ENCODE peak calls at places on chromosome 1, in four cellular contexts. H, V, C and F are unnamed samples.

GRCh38 chr1:201655243-201655642 is 116.3 kb downstream of the NAV1 start:
- DNase-seq in H (no peak), C (no peak), V (no peak), F (no peak)

GRCh38 chr1:10575616-10576015 is 100.9 kb downstream of the PEX14 start:
- DNase-seq in V (peak; percentile 11), C (no peak), H (no peak), F (no peak)

GRCh38 chr1:240508950-240509349 is 103.0 kb downstream of the GREM2 start:
- DNase-seq in C (no peak), V (no peak), H (no peak), F (no peak)

GRCh38 chr1:1433804-1434130 is 1.7 kb upstream of the VWA1 start:
- DNase-seq in V (no peak), C (no peak), H (peak; percentile 72), F (no peak)

GRCh38 chr1:201137579-201138310 is 10.8 kb upstream of the ASCL5 start:
- DNase-seq in V (peak; percentile 84), C (no peak), H (peak; percentile 50), F (peak; percentile 75)

GRCh38 chr1:172599912-172600311 is 59.0 kb upstream of the FASLG start:
- DNase-seq in C (no peak), V (no peak), H (no peak), F (no peak)

GRCh38 chr1:28112388-28113311 is 24.2 kb upstream of the EYA3 start:
- DNase-seq in H (no peak), C (peak; percentile 73), V (peak; percentile 84), F (no peak)

GRCh38 chr1:245356891-245357585 is 202.3 kb downstream of the KIF26B start:
- DNase-seq in V (no peak), H (no peak), C (no peak), F (no peak)

GRCh38 chr1:13817906-13818305 is 117.9 kb downstream of the PRDM2 start:
- DNase-seq in V (no peak), C (no peak), H (no peak), F (no peak)

GRCh38 chr1:33244809-33245186 is 11.5 kb upstream of the ZNF362 start:
- DNase-seq in H (no peak), C (no peak), V (no peak), F (no peak)

GRCh38 chr1:86507935-86508582 is 38.8 kb upstream of the CLCA4 start:
- DNase-seq in V (peak; percentile 42), C (peak; percentile 30), H (peak; percentile 22), F (no peak)

GRCh38 chr1:232029297-232029696 is 402.7 kb downstream of the DISC1 start:
- DNase-seq in V (no peak), C (no peak), H (no peak), F (no peak)

GRCh38 chr1:54158071-54158470 is 5.3 kb upstream of the CDCP2 start:
- DNase-seq in H (no peak), C (no peak), V (no peak), F (no peak)

GRCh38 chr1:28045777-28046176 is 42.6 kb downstream of the EYA3 start:
- DNase-seq in C (no peak), H (no peak), V (no peak), F (no peak)

GRCh38 chr1:34711469-34711868 is 43.4 kb upstream of the GJB5 start:
- DNase-seq in H (no peak), C (no peak), V (no peak), F (no peak)

GRCh38 chr1:186102559-186103148 is 272.4 kb downstream of the TPR start:
- DNase-seq in V (peak; percentile 92), H (peak; percentile 16), C (no peak), F (peak; percentile 54)

GRCh38 chr1:53894644-53895043 is 657 bp downstream of the DIO1 start:
- DNase-seq in V (no peak), H (no peak), C (no peak), F (no peak)

GRCh38 chr1:3457910-3458621 is 3.6 kb downstream of the ARHGEF16 start:
- DNase-seq in V (no peak), C (no peak), H (no peak), F (no peak)

GRCh38 chr1:25617626-25618432 is 1.2 kb downstream of the MAN1C1 start:
- DNase-seq in V (no peak), C (no peak), H (peak; percentile 38), F (no peak)

GRCh38 chr1:46393510-46393909 is 607 bp upstream of the FAAH start:
- DNase-seq in V (no peak), C (no peak), H (no peak), F (no peak)

GRCh38 chr1:101165514-101165913 is 71.3 kb upstream of the S1PR1 start:
- DNase-seq in H (no peak), V (no peak), C (no peak), F (no peak)

GRCh38 chr1:20526267-20526666 is 18.3 kb upstream of the MUL1 start:
- DNase-seq in H (no peak), V (no peak), C (no peak), F (no peak)

GRCh38 chr1:226603030-226603960 is 54.7 kb downstream of the STUM start:
- DNase-seq in V (no peak), C (no peak), H (peak; percentile 75), F (no peak)

GRCh38 chr1:234730542-234731370 is 120.8 kb upstream of the IRF2BP2 start:
- DNase-seq in C (peak; percentile 71), V (no peak), H (no peak), F (no peak)

GRCh38 chr1:90220496-90220895 is 225.6 kb downstream of the ZNF326 start:
- DNase-seq in C (no peak), H (no peak), V (no peak), F (no peak)

GRCh38 chr1:9852410-9853301 is 28.9 kb upstream of the CLSTN1 start:
- DNase-seq in V (peak; percentile 54), C (no peak), H (no peak), F (peak; percentile 49)

GRCh38 chr1:232793944-232794343 is 11.3 kb upstream of the MAP10 start:
- DNase-seq in H (no peak), V (peak; percentile 65), C (peak; percentile 44), F (peak; percentile 62)

GRCh38 chr1:169623132-169623926 is 6.6 kb downstream of the SELP start:
- DNase-seq in C (no peak), H (no peak), V (no peak), F (no peak)

GRCh38 chr1:12153181-12153785 is 13.5 kb upstream of the TNFRSF1B start:
- DNase-seq in H (no peak), C (peak; percentile 82), V (peak; percentile 72), F (peak; percentile 56)

GRCh38 chr1:205849619-205850355 is at the start of gene PM20D1:
- DNase-seq in C (peak; percentile 81), H (peak; percentile 81), V (peak; percentile 54), F (peak; percentile 24)

GRCh38 chr1:174191255-174191906 is 32.1 kb downstream of the RABGAP1L start:
- DNase-seq in V (peak; percentile 58), H (no peak), C (peak; percentile 49), F (peak; percentile 11)

GRCh38 chr1:220879509-220880366 is 495 bp downstream of the HLX start:
- DNase-seq in V (no peak), H (peak; percentile 47), C (peak; percentile 24), F (no peak)

GRCh38 chr1:200409203-200409760 is 554 bp downstream of the ZNF281 start:
- DNase-seq in V (peak; percentile 24), C (peak; percentile 54), H (peak; percentile 32), F (no peak)

GRCh38 chr1:34924759-34925555 is 4.5 kb downstream of the DLGAP3 start:
- DNase-seq in H (peak; percentile 48), C (peak; percentile 46), V (peak; percentile 55), F (peak; percentile 4)

GRCh38 chr1:198258491-198258890 is 101.7 kb downstream of the NEK7 start:
- DNase-seq in H (no peak), C (peak; percentile 54), V (no peak), F (peak; percentile 51)

DNA sequence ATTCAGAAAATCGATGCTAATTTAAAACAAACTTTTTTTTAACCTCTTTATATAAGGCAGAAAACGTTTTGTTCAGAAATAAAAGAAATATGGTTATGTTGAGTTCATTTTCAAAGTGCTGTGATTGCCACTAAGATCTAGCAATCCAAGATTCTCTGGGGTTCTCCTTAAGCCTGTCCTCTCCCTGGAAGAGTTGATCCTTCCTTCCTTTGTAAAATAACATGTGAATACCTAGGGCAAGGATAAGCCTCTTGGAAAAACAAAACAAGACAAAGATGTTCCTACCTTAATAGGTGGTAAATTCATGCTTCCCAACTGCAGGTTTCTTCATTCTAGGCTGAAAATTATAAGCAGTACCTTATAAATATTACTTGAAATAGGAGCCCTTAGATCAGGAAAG is 18.0 kb upstream of the FOXD3 start:
- DNase-seq in H (no peak), V (no peak), C (no peak), F (no peak)
- H3K4me3 ChIP-seq in H (no peak overlapping the region), V (no peak overlapping the region), C (no peak overlapping the region), F (no peak overlapping the region)

DNA sequence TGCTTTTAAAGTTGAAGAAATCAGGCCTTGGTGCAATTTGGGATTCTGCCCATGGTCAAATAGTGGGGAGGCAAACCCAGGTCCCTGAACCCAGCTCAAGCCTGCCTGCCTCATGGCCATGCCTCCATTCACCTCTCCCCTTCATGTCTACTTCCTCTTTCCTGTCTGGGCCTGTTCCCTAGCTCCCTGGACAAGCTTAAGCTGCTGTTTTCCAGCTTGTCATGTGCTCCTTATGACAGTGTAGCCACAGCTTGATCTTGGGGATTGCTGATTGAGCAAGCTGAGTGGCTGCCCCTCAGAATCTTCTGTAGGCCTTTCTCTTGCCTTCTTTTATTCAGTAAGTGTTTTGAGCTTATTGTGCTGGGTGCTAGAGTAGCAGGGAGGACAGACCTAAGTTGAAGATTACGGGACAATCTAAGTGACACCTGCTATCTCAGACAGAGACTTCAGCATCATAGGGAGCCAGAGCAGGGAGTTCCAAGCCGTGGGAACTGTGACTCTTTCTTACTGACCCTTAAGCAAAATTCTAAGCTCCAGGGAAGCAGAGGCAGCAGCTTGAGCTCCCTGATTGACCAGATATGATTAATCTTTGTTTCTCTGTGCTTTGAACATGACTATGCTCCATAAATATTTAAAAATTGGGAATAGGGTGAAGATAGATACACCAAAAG is 520 bp upstream of the MR1 start:
- DNase-seq in H (peak; percentile 46), C (peak; percentile 62), V (peak; percentile 10), F (no peak)
- H3K4me3 ChIP-seq in H (peak overlapping the region; percentile 46), C (peak overlapping the region; percentile 78), V (no peak overlapping the region), F (peak overlapping the region; percentile 33)

GRCh38 chr1:247365023-247365422 is 33.4 kb upstream of the ZNF496 start:
- DNase-seq in H (no peak), C (no peak), V (no peak), F (no peak)
- H3K4me3 ChIP-seq in H (no peak overlapping the region), C (no peak overlapping the region), V (no peak overlapping the region), F (no peak overlapping the region)

GRCh38 chr1:110003747-110004428 is 19.3 kb downstream of the AHCYL1 start:
- DNase-seq in H (peak; percentile 82), C (peak; percentile 84), V (peak; percentile 98), F (peak; percentile 99)
- H3K4me3 ChIP-seq in H (no peak overlapping the region), C (no peak overlapping the region), V (peak overlapping the region; percentile 39), F (peak overlapping the region; percentile 38)

GRCh38 chr1:93877529-93877928 is 1.5 kb downstream of the DNTTIP2 start:
- DNase-seq in C (no peak), H (no peak), V (no peak), F (no peak)
- H3K4me3 ChIP-seq in C (no peak overlapping the region), H (no peak overlapping the region), V (no peak overlapping the region), F (no peak overlapping the region)